ENCODE peak calls at places on chromosome 2, in seven cellular contexts. K is HL-60, B is sciatic nerve, F is colonic mucosa, X is RPMI8226, O is GM23338, A is activated gamma-delta T cell treated with Interleukin-2 at 50 U/mL for 16 hours. D is an unnamed sample.

GRCh38 chr2:197028230-197028629 is 101.7 kb upstream of the PGAP1 start:
- DNase-seq in K (no peak), B (no peak), F (no peak), X (no peak), O (no peak), A (no peak), D (peak)

GRCh38 chr2:37610638-37611289 is 60.7 kb downstream of the CDC42EP3 start:
- DNase-seq in K (no peak), B (no peak), F (no peak), X (no peak), O (no peak), A (no peak), D (no peak)

GRCh38 chr2:240569998-240570530 is 1.8 kb downstream of the RNPEPL1 start:
- DNase-seq in K (no peak), B (peak), F (no peak), X (no peak), O (no peak), A (peak), D (no peak)

GRCh38 chr2:134819334-134819733 is 19.1 kb upstream of the ACMSD start:
- DNase-seq in K (no peak), B (no peak), F (no peak), X (no peak), O (no peak), A (no peak), D (peak)

GRCh38 chr2:44233450-44234128 is 41.7 kb upstream of the SLC3A1 start:
- DNase-seq in K (no peak), B (no peak), F (no peak), X (no peak), O (peak), A (no peak), D (peak)

GRCh38 chr2:237687666-237688065 is 60.3 kb downstream of the LRRFIP1 start:
- DNase-seq in K (peak), B (peak), F (peak), X (no peak), O (no peak), A (peak), D (peak)

GRCh38 chr2:29228947-29229346 is 113.7 kb downstream of the CLIP4 start:
- DNase-seq in K (no peak), B (no peak), F (no peak), X (no peak), O (no peak), A (no peak), D (no peak)

GRCh38 chr2:163717474-163717873 is 18.3 kb downstream of the FIGN start:
- DNase-seq in K (no peak), B (no peak), F (no peak), X (no peak), O (no peak), A (no peak), D (no peak)

GRCh38 chr2:74917702-74918619 is 40.5 kb upstream of the POLE4 start:
- DNase-seq in K (no peak), B (no peak), F (no peak), X (no peak), O (peak), A (no peak), D (no peak)